ENCODE peak calls at places on chromosomes 16 and 17, in nine cellular contexts. L is A549; P is AG04450; I is heart right ventricle; O is kidney; R is hepatocyte; S is CD8-positive, alpha-beta T cell; Y is CD4-positive, alpha-beta memory T cell; F is spleen. E is an unnamed sample.

GRCh38 chr17:74380086-74380958 is 13.0 kb downstream of the GPR142 start:
- DNase-seq in L (no peak), P (no peak), I (no peak), O (no peak), R (peak; percentile 76), S (no peak), Y (no peak), F (no peak), E (no peak)

GRCh38 chr16:85078176-85078700 is 34.0 kb downstream of the CIBAR2 start:
- DNase-seq in L (no peak), P (no peak), I (no peak), O (peak; percentile 47), R (no peak), S (no peak), Y (no peak), F (no peak), E (no peak)

GRCh38 chr17:49260011-49260921 is 29.7 kb upstream of the PHOSPHO1 start:
- DNase-seq in L (peak; percentile 85), P (peak; percentile 33), I (peak; percentile 66), O (peak; percentile 89), R (peak; percentile 76), S (no peak), Y (peak; percentile 37), F (peak; percentile 94), E (peak; percentile 20)

GRCh38 chr17:35734396-35734795 is 3.0 kb downstream of the RASL10B start:
- DNase-seq in L (no peak), P (no peak), I (no peak), O (no peak), R (no peak), S (no peak), Y (no peak), F (no peak), E (no peak)

GRCh38 chr17:83062818-83063671 is 16.4 kb upstream of the METRNL start:
- DNase-seq in L (no peak), P (no peak), I (no peak), O (peak; percentile 41), R (no peak), S (no peak), Y (no peak), F (peak; percentile 65), E (peak; percentile 2)

GRCh38 chr17:21523482-21524210 is 147.5 kb downstream of the KCNJ12 start:
- DNase-seq in L (no peak), P (no peak), I (no peak), O (no peak), R (no peak), S (no peak), Y (no peak), F (no peak), E (no peak)

GRCh38 chr17:2366747-2367494 is 29.6 kb downstream of the SGSM2 start:
- DNase-seq in L (peak; percentile 31), P (no peak), I (no peak), O (no peak), R (no peak), S (no peak), Y (no peak), F (no peak), E (no peak)

GRCh38 chr17:14489986-14490385 is 189.1 kb downstream of the HS3ST3B1 start:
- DNase-seq in L (no peak), P (no peak), I (no peak), O (no peak), R (no peak), S (no peak), Y (no peak), F (no peak), E (no peak)

GRCh38 chr16:19344224-19344801 is 58.8 kb downstream of the CLEC19A start:
- DNase-seq in L (no peak), P (no peak), I (no peak), O (no peak), R (no peak), S (no peak), Y (no peak), F (no peak), E (no peak)

GRCh38 chr17:46011711-46012505 is 12.9 kb downstream of the STH start:
- DNase-seq in L (no peak), P (no peak), I (no peak), O (peak; percentile 64), R (no peak), S (no peak), Y (no peak), F (peak; percentile 66), E (no peak)

GRCh38 chr17:78469443-78469842 is 91.0 kb downstream of the PGS1 start:
- DNase-seq in L (no peak), P (no peak), I (no peak), O (no peak), R (no peak), S (no peak), Y (no peak), F (no peak), E (no peak)

GRCh38 chr17:31321481-31321880 is at the start of gene EVI2A:
- DNase-seq in L (no peak), P (no peak), I (no peak), O (no peak), R (no peak), S (peak; percentile 57), Y (peak; percentile 88), F (peak; percentile 80), E (peak; percentile 67)

GRCh38 chr17:80152057-80152831 is 5.3 kb upstream of the EIF4A3 start:
- DNase-seq in L (no peak), P (no peak), I (no peak), O (no peak), R (no peak), S (no peak), Y (no peak), F (no peak), E (no peak)

GRCh38 chr17:42772945-42773289 is 332 bp upstream of the VPS25 start:
- DNase-seq in L (no peak), P (no peak), I (no peak), O (no peak), R (no peak), S (no peak), Y (no peak), F (no peak), E (no peak)

GRCh38 chr16:14132696-14133048 is 61.6 kb downstream of the MRTFB start:
- DNase-seq in L (no peak), P (peak; percentile 4), I (no peak), O (no peak), R (no peak), S (no peak), Y (no peak), F (no peak), E (no peak)

GRCh38 chr16:67161595-67162058 is 1.9 kb downstream of the FBXL8 start:
- DNase-seq in L (no peak), P (no peak), I (peak; percentile 62), O (peak; percentile 78), R (no peak), S (no peak), Y (no peak), F (peak; percentile 85), E (no peak)

GRCh38 chr16:12661656-12662172 is 142.0 kb downstream of the CPPED1 start:
- DNase-seq in L (no peak), P (no peak), I (no peak), O (no peak), R (peak; percentile 76), S (no peak), Y (no peak), F (no peak), E (no peak)

GRCh38 chr17:4362141-4362540 is 4.3 kb downstream of the UBE2G1 start:
- DNase-seq in L (no peak), P (no peak), I (no peak), O (no peak), R (no peak), S (no peak), Y (no peak), F (no peak), E (no peak)

GRCh38 chr17:31389673-31390381 is 1.6 kb upstream of the RAB11FIP4 start:
- DNase-seq in L (no peak), P (no peak), I (no peak), O (no peak), R (no peak), S (no peak), Y (no peak), F (no peak), E (no peak)

GRCh38 chr17:5329784-5330557 is 47.9 kb downstream of the RABEP1 start:
- DNase-seq in L (no peak), P (no peak), I (no peak), O (no peak), R (no peak), S (no peak), Y (peak; percentile 6), F (no peak), E (no peak)

GRCh38 chr16:46496701-46497100 is 124.5 kb downstream of the SHCBP1 start:
- DNase-seq in L (no peak), P (no peak), I (no peak), O (no peak), R (no peak), S (no peak), Y (no peak), F (no peak), E (no peak)
- H3K9me3 ChIP-seq in L (no peaks in the 10 kb centered on the region), P (no peaks in the 10 kb centered on the region), I (no peaks in the 10 kb centered on the region), O (no peaks in the 10 kb centered on the region), R (no peaks in the 10 kb centered on the region), S (no peaks in the 10 kb centered on the region), Y (no peaks in the 10 kb centered on the region), F (no peaks in the 10 kb centered on the region), E (no peaks in the 10 kb centered on the region)

GRCh38 chr16:82761858-82762257 is 135.1 kb downstream of the CDH13 start:
- DNase-seq in L (no peak), P (peak; percentile 2), I (no peak), O (no peak), R (no peak), S (no peak), Y (no peak), F (no peak), E (no peak)
- H3K9me3 ChIP-seq in L (no peaks in the 10 kb centered on the region), P (no peaks in the 10 kb centered on the region), I (no peaks in the 10 kb centered on the region), O (no peaks in the 10 kb centered on the region), R (no peaks in the 10 kb centered on the region), S (no peaks in the 10 kb centered on the region), Y (no peaks in the 10 kb centered on the region), F (no peaks in the 10 kb centered on the region), E (no peaks in the 10 kb centered on the region)

DNA sequence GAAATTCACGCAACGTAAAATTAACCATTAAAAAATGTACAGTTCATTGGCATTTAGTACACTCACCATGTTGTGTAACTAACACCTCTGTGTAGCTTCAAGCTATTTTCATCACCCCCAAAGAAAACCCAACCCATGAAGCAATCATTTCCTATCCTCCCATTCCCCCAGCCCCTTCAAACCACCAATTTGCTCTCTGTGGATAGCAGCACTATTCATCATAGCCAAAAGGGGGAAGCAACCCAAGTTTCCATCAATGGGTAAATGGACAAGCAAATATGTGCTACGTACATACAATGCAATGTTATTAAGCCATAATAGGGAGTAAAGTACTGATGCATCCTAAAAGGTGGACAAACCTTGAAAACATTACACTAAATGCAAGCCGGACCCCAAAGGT is 10.9 kb upstream of the KRT222 start:
- DNase-seq in L (no peak), P (no peak), I (no peak), O (no peak), R (no peak), S (no peak), Y (no peak), F (no peak), E (no peak)
- H3K9me3 ChIP-seq in L (no peaks in the 10 kb centered on the region), P (no peaks in the 10 kb centered on the region), I (no peaks in the 10 kb centered on the region), O (no peaks in the 10 kb centered on the region), R (no peaks in the 10 kb centered on the region), S (no peaks in the 10 kb centered on the region), Y (no peaks in the 10 kb centered on the region), F (no peaks in the 10 kb centered on the region), E (no peaks in the 10 kb centered on the region)

GRCh38 chr17:70394833-70395232 is 225.5 kb downstream of the KCNJ2 start:
- DNase-seq in L (no peak), P (no peak), I (no peak), O (no peak), R (no peak), S (no peak), Y (no peak), F (no peak), E (no peak)

GRCh38 chr17:70394430-70394829 is 225.1 kb downstream of the KCNJ2 start:
- DNase-seq in L (no peak), P (no peak), I (no peak), O (no peak), R (no peak), S (no peak), Y (no peak), F (no peak), E (no peak)

GRCh38 chr17:70390059-70390458 is 220.7 kb downstream of the KCNJ2 start:
- DNase-seq in L (no peak), P (no peak), I (no peak), O (no peak), R (no peak), S (no peak), Y (no peak), F (no peak), E (no peak)
- H3K9me3 ChIP-seq in L (no peaks in the 10 kb centered on the region), P (no peaks in the 10 kb centered on the region), I (no peaks in the 10 kb centered on the region), O (no peaks in the 10 kb centered on the region), R (no peaks in the 10 kb centered on the region), S (no peaks in the 10 kb centered on the region), Y (no peaks in the 10 kb centered on the region), F (no peaks in the 10 kb centered on the region), E (no peaks in the 10 kb centered on the region)